ENCODE peak calls at places on chromosome 20, in four cellular contexts. One of them, this sample, is unnamed.

GRCh38 chr20:56373942-56374341 is 15.2 kb downstream of the FAM210B start:
- DNase-seq in uterus: no peak
- DNase-seq in T-helper 2 cell: no peak
- DNase-seq in RWPE1: peak; percentile 95
- DNase-seq in this sample: no peak

GRCh38 chr20:62616728-62617621 is 25.3 kb upstream of the SLCO4A1 start:
- DNase-seq in RWPE1: peak; percentile 87
- DNase-seq in uterus: peak; percentile 64
- DNase-seq in T-helper 2 cell: peak; percentile 55
- DNase-seq in this sample: peak; percentile 47

GRCh38 chr20:10040070-10040970 is 5.5 kb downstream of the ANKEF1 start:
- DNase-seq in uterus: no peak
- DNase-seq in RWPE1: peak; percentile 69
- DNase-seq in T-helper 2 cell: no peak
- DNase-seq in this sample: no peak

GRCh38 chr20:36314734-36315544 is 8.8 kb downstream of the DLGAP4 start:
- DNase-seq in uterus: no peak
- DNase-seq in T-helper 2 cell: no peak
- DNase-seq in RWPE1: no peak
- DNase-seq in this sample: no peak

GRCh38 chr20:56091635-56092180 is 86.4 kb upstream of the CBLN4 start:
- DNase-seq in RWPE1: peak; percentile 66
- DNase-seq in uterus: no peak
- DNase-seq in T-helper 2 cell: no peak
- DNase-seq in this sample: no peak

GRCh38 chr20:64055893-64056638 is 6.6 kb upstream of the SOX18 start:
- DNase-seq in uterus: no peak
- DNase-seq in RWPE1: no peak
- DNase-seq in T-helper 2 cell: no peak
- DNase-seq in this sample: no peak

GRCh38 chr20:10739575-10739974 is 65.8 kb upstream of the JAG1 start:
- DNase-seq in T-helper 2 cell: no peak
- DNase-seq in uterus: no peak
- DNase-seq in RWPE1: peak; percentile 80
- DNase-seq in this sample: no peak

GRCh38 chr20:53034899-53035298 is 62.7 kb downstream of the TSHZ2 start:
- DNase-seq in RWPE1: no peak
- DNase-seq in T-helper 2 cell: no peak
- DNase-seq in uterus: no peak
- DNase-seq in this sample: no peak